ENCODE peak calls at places on chromosomes 11 and 22, in four cellular contexts. S, G, N and R are unnamed samples.

GRCh38 chr11:119795231-119795630 is 66.2 kb upstream of the NECTIN1 start:
- DNase-seq in N (peak; percentile 98), S (peak; percentile 10), G (peak; percentile 77), R (peak; percentile 29)

GRCh38 chr11:111633756-111634362 is 31.6 kb downstream of the SIK2 start:
- DNase-seq in S (no peak), G (peak; percentile 35), N (peak; percentile 65), R (peak; percentile 44)

GRCh38 chr22:50535113-50535512 is 5.3 kb upstream of the TYMP start:
- DNase-seq in N (no peak), G (no peak), S (no peak), R (no peak)

GRCh38 chr11:31160504-31161422 is 208.8 kb downstream of the DCDC1 start:
- DNase-seq in S (no peak), G (no peak), N (no peak), R (peak; percentile 1)

GRCh38 chr11:68387840-68388239 is 72.7 kb upstream of the PPP6R3 start:
- DNase-seq in N (no peak), G (no peak), S (no peak), R (no peak)

GRCh38 chr22:48141301-48141700 is 1378.9 kb downstream of the TBC1D22A start:
- DNase-seq in N (no peak), G (no peak), S (no peak), R (no peak)

GRCh38 chr11:16763746-16764145 is 25.3 kb downstream of the C11orf58 start:
- DNase-seq in S (no peak), G (no peak), N (no peak), R (no peak)

GRCh38 chr11:12540075-12540685 is 134.0 kb upstream of the TEAD1 start:
- DNase-seq in G (peak; percentile 73), N (peak; percentile 75), S (no peak), R (peak; percentile 70)

GRCh38 chr11:69269926-69270697 is 23.8 kb upstream of the MYEOV start:
- DNase-seq in G (no peak), N (no peak), S (no peak), R (no peak)

GRCh38 chr22:39090426-39091064 is 6.5 kb upstream of the APOBEC3H start:
- DNase-seq in N (no peak), G (no peak), S (no peak), R (no peak)

GRCh38 chr11:31499576-31500178 is 9.7 kb downstream of the IMMP1L start:
- DNase-seq in N (peak; percentile 59), G (peak; percentile 63), S (no peak), R (peak; percentile 9)

GRCh38 chr11:61054927-61055562 is 47.2 kb upstream of the CD5 start:
- DNase-seq in S (no peak), G (no peak), N (no peak), R (no peak)

GRCh38 chr11:34783816-34784317 is 132.3 kb downstream of the APIP start:
- DNase-seq in S (no peak), G (no peak), N (no peak), R (no peak)

GRCh38 chr22:50715776-50716175 is 22.2 kb upstream of the ACR start:
- DNase-seq in G (no peak), S (no peak), N (no peak), R (no peak)

GRCh38 chr11:77066229-77067023 is at the start of gene CAPN5:
- DNase-seq in G (peak; percentile 92), N (peak; percentile 90), S (peak; percentile 95), R (peak; percentile 94)

GRCh38 chr11:35355102-35355749 is 64.1 kb downstream of the SLC1A2 start:
- DNase-seq in N (no peak), G (no peak), S (no peak), R (no peak)

GRCh38 chr11:44892843-44893242 is 57.8 kb downstream of the TP53I11 start:
- DNase-seq in S (no peak), N (no peak), G (no peak), R (no peak)

GRCh38 chr11:44893250-44894216 is 57.1 kb downstream of the TP53I11 start:
- DNase-seq in S (no peak), N (no peak), G (no peak), R (no peak)

GRCh38 chr11:44889266-44889665 is 61.4 kb downstream of the TP53I11 start:
- DNase-seq in N (peak; percentile 47), S (no peak), G (peak; percentile 23), R (no peak)

GRCh38 chr11:44899959-44900358 is 50.7 kb downstream of the TP53I11 start:
- DNase-seq in N (peak; percentile 75), S (peak; percentile 27), G (peak; percentile 71), R (peak; percentile 69)

GRCh38 chr11:44894217-44894617 is 56.5 kb downstream of the TP53I11 start:
- DNase-seq in S (peak; percentile 78), N (peak; percentile 50), G (peak; percentile 66), R (peak; percentile 76)
- H3K4me3 ChIP-seq in S (no peak overlapping the region), N (no peak overlapping the region), G (no peak overlapping the region), R (no peak overlapping the region)

DNA sequence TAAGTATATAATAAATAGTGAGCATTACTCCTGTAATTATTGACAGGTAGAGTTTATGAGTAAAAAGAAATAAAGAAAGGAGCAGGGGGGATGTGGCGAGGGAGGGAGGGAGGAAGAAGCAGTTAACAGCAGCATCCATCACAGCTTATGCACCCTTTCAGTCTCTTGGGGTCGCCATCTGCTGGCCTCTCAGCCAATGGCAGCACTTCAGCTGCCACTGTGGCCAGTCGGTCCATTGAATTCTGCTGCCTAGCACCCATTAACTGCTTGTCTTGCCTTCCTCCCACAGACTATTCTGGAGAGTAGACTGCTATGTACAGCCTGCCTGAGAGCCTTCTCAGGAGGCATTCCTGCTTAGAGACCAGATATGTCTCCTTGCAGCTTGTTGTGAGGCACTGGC is 388.3 kb downstream of the TENM4 start:
- DNase-seq in G (no peak), N (peak; percentile 29), S (no peak), R (no peak)
- TF ChIP-seq CTCF in G (peak; percentile 17), N (no peak), S (no peak), R (peak; percentile 18)

DNA sequence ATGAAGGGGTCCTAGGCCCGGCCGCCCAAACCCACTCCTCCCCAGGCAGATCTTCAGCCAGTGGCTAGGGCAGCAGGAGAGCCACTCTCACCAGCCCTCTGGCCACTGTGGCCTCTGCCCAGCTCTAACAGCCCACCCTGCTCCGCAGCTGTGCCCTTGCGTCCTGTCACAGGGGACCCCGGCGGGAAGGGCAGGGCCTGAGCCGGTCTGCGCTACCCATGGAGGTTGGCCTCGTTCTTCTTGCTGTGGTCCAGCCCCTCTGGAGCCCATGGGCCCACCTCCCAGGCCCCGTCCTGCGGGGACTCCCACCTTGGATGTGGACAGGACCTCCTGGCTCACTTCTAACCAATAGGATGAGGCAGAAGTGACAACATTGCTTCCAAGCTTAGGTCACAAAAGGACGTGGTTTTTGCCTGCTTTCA is 38.3 kb upstream of the TH start:
- DNase-seq in N (no peak), G (no peak), S (no peak), R (no peak)
- H3K4me3 ChIP-seq in N (no peak overlapping the region), G (no peak overlapping the region), S (no peak overlapping the region), R (no peak overlapping the region)

GRCh38 chr11:110131386-110132123 is 38.4 kb downstream of the ZC3H12C start:
- DNase-seq in S (no peak), N (no peak), G (no peak), R (no peak)
- TF ChIP-seq CTCF in S (no peak), N (no peak), G (no peak), R (no peak)

GRCh38 chr11:79439430-79439892 is 1.4 kb downstream of the TENM4 start:
- DNase-seq in S (no peak), N (peak; percentile 60), G (peak; percentile 59), R (no peak)

GRCh38 chr11:79439893-79440450 is 858 bp downstream of the TENM4 start:
- DNase-seq in N (no peak), S (no peak), G (no peak), R (no peak)

GRCh38 chr11:79440451-79441158 is at the start of gene TENM4:
- DNase-seq in S (no peak), N (peak; percentile 95), G (peak; percentile 92), R (peak; percentile 67)

GRCh38 chr11:79438631-79439429 is 2.0 kb downstream of the TENM4 start:
- DNase-seq in N (peak; percentile 42), S (no peak), G (peak; percentile 42), R (no peak)

DNA sequence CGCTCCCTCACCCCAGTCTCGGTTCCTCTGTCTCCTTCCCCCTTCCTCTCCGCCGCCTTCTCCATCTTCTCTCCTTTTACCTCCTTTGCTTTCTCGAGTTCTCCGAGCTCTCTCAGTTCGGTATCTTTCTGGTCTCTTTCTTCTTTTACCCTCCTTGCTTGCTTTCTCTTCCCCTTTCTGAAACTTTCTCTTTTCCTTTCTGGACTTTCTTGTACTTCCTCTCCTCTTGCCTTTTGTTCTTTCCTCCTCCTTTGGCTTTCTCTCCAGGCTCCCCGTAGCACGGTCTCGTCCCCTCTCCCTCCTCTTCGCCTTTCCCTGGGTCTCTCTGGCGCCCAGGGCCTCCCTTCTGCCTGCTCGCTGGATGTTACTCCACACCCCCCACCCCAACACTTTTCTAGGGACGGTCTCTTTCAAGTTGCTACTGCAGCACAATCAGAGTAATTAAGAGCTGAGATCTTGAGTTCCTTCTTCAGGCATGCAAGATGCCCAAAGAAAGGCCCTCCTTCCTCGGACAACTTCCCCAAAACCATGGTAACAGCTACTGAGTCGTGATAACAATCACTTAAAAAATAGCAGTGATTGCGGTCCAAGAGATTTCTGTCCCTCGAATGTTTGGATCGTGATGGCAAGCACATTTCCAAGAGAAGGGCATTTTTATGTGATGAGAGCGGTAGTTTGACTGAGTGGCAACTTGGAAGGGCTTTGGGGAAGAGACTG is 487 bp upstream of the TENM4 start:
- DNase-seq in N (peak; percentile 78), S (no peak), G (peak; percentile 58), R (no peak)
- H3K4me3 ChIP-seq in N (peak overlapping the region; percentile 87), S (peak overlapping the region; percentile 36), G (peak overlapping the region; percentile 57), R (peak overlapping the region; percentile 51)

DNA sequence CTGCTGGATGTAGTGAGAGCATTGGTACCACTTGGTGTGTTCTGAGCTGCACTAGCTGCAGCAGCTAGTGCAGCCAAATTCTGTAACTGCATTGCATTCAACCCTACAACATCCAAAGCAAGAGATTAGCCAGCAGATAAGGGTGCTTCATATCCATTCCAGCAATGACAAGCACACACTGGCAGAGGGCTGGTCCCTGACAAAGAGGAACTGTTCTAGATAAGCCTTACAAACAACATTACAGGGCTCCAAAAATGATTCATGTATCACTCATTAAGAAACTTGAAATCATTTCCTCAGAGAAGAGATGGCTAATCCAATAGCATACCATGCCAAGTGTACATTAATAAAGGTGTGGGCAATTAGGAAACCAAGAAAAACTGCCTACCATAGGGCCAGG is 28.4 kb upstream of the RAPSN start:
- DNase-seq in N (peak; percentile 73), G (peak; percentile 69), S (no peak), R (peak; percentile 50)
- TF ChIP-seq CTCF in N (no peak), G (no peak), S (no peak), R (no peak)